ENCODE peak calls at places on chromosomes 6 and 20, in nine cellular contexts. P, B, L, K, U, S, G, J and Z are unnamed samples.

GRCh38 chr20:39378781-39379180 is 416.6 kb downstream of the DHX35 start:
- DNase-seq in P (no peak), B (no peak), L (no peak), K (no peak), U (no peak), S (no peak), G (no peak), J (no peak), Z (no peak)

GRCh38 chr20:7497985-7498384 is 442.3 kb downstream of the HAO1 start:
- DNase-seq in P (no peak), B (no peak), L (no peak), K (no peak), U (no peak), S (no peak), G (no peak), J (no peak), Z (no peak)

GRCh38 chr6:166017032-166017635 is 150.5 kb downstream of the TBXT start:
- DNase-seq in P (no peak), B (no peak), L (no peak), K (no peak), U (no peak), S (no peak), G (no peak), J (no peak), Z (no peak)

GRCh38 chr6:101909376-101909775 is 515.9 kb downstream of the GRIK2 start:
- DNase-seq in P (no peak), B (no peak), L (no peak), K (no peak), U (no peak), S (no peak), G (no peak), J (no peak), Z (no peak)

GRCh38 chr6:1895721-1896120 is 286.0 kb downstream of the FOXC1 start:
- DNase-seq in P (no peak), B (no peak), L (no peak), K (no peak), U (no peak), S (no peak), G (no peak), J (no peak), Z (no peak)

GRCh38 chr6:31498748-31499147 is 803 bp downstream of the MICB start:
- DNase-seq in P (no peak), B (no peak), L (no peak), K (peak; percentile 24), U (no peak), S (no peak), G (no peak), J (peak; percentile 79), Z (no peak)

GRCh38 chr6:157811476-157812173 is 11.4 kb upstream of the SNX9 start:
- DNase-seq in P (no peak), B (no peak), L (no peak), K (no peak), U (no peak), S (no peak), G (no peak), J (no peak), Z (no peak)

GRCh38 chr20:34112600-34113061 is 588 bp upstream of the EIF2S2 start:
- DNase-seq in P (peak; percentile 60), B (peak; percentile 32), L (peak; percentile 36), K (peak; percentile 31), U (peak; percentile 71), S (peak; percentile 48), G (no peak), J (peak; percentile 79), Z (peak; percentile 71)

GRCh38 chr6:109239918-109240321 is 142.3 kb downstream of the CD164 start:
- DNase-seq in P (no peak), B (no peak), L (no peak), K (no peak), U (no peak), S (peak; percentile 64), G (no peak), J (no peak), Z (no peak)

GRCh38 chr20:10579942-10580341 is 93.9 kb downstream of the JAG1 start:
- DNase-seq in P (no peak), B (no peak), L (no peak), K (no peak), U (no peak), S (no peak), G (no peak), J (no peak), Z (no peak)

GRCh38 chr6:162074641-162075040 is 652.9 kb downstream of the PRKN start:
- DNase-seq in P (no peak), B (no peak), L (no peak), K (no peak), U (no peak), S (no peak), G (no peak), J (no peak), Z (no peak)

GRCh38 chr6:143394351-143394750 is 56.1 kb downstream of the ADAT2 start:
- DNase-seq in P (no peak), B (no peak), L (no peak), K (no peak), U (no peak), S (no peak), G (no peak), J (no peak), Z (no peak)

GRCh38 chr20:51386586-51386985 is 155.9 kb downstream of the NFATC2 start:
- DNase-seq in P (no peak), B (no peak), L (no peak), K (no peak), U (peak; percentile 40), S (no peak), G (no peak), J (peak; percentile 45), Z (peak; percentile 22)

GRCh38 chr6:31055401-31055800 is 45.1 kb downstream of the MUC22 start:
- DNase-seq in P (no peak), B (no peak), L (no peak), K (no peak), U (no peak), S (no peak), G (no peak), J (no peak), Z (no peak)

GRCh38 chr6:26204332-26205160 is 117.3 kb downstream of the HFE start:
- DNase-seq in P (peak; percentile 83), B (peak; percentile 91), L (peak; percentile 95), K (peak; percentile 95), U (peak; percentile 91), S (peak; percentile 98), G (peak; percentile 97), J (peak; percentile 95), Z (peak; percentile 99)

GRCh38 chr6:26202811-26203583 is 115.8 kb downstream of the HFE start:
- DNase-seq in P (no peak), B (no peak), L (no peak), K (no peak), U (no peak), S (no peak), G (no peak), J (no peak), Z (no peak)

GRCh38 chr6:26207248-26207801 is 120.1 kb downstream of the HFE start:
- DNase-seq in P (peak; percentile 30), B (no peak), L (no peak), K (no peak), U (no peak), S (no peak), G (no peak), J (no peak), Z (no peak)

GRCh38 chr6:26205625-26206574 is 118.7 kb downstream of the HFE start:
- DNase-seq in P (peak; percentile 25), B (no peak), L (peak; percentile 26), K (no peak), U (no peak), S (peak; percentile 51), G (no peak), J (no peak), Z (no peak)

DNA sequence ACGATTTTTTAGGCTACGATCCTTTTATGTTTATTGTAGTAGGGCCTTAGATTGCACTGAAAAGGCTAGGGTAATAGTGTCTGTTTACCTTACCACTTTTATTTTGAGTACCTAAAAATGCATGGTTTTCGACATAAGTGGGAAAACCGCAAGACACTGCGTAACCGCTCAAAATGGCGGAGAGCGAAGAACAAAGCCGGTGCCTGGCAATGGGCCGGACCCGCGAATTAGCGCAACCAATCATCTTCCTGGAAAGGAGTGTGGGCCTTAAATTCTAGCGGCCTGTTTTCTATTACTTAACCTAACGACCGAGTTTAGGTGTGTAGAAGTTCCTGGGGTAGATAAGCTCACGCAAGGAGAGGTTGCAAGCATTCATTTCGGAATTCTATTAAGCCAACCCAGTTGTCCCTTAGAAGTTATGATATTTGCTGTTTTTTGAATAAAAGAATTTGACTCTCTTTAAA is 118.0 kb downstream of the HFE start:
- DNase-seq in P (peak; percentile 49), B (peak; percentile 77), L (peak; percentile 89), K (peak; percentile 84), U (peak; percentile 87), S (peak; percentile 84), G (peak; percentile 83), J (peak; percentile 94), Z (peak; percentile 95)
- TF ChIP-seq POLR2AphosphoS5 in P (peak; percentile 63), B (peak; percentile 46), L (peak; percentile 77), K (peak; percentile 36), U (no peak), S (no peak), G (peak; percentile 51), J (no peak), Z (peak; percentile 77)

DNA sequence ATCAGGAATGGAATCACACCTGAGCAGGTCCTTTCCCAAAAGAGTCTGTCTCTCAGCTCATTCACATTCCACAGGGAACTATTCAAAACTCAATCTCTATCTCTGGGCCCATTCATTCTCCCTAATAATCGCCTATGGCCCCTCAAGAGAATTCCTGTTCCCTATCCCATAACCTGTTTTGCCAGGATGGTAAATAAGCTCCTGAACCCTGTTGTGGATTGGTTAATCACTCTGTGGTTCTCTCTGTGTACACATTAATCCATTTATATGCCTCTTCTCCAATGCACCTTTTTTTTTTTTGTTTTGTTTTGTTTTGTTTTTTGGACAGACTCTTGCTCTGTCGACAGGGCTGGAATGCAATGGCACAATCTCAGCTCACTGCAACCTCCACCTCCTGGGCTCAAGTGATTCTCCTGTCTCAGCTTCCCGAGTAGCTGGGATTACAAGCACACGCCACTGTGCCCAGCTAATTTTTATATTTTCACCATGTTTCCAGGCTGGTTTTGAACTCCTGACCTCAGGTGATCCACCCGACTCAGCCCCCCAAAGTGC is 17.2 kb upstream of the KIFC1 start:
- DNase-seq in P (no peak), B (no peak), L (no peak), K (no peak), U (no peak), S (no peak), G (no peak), J (no peak), Z (no peak)
- TF ChIP-seq POLR2AphosphoS5 in P (no peak), B (no peak), L (no peak), K (no peak), U (no peak), S (no peak), G (no peak), J (no peak), Z (no peak)

DNA sequence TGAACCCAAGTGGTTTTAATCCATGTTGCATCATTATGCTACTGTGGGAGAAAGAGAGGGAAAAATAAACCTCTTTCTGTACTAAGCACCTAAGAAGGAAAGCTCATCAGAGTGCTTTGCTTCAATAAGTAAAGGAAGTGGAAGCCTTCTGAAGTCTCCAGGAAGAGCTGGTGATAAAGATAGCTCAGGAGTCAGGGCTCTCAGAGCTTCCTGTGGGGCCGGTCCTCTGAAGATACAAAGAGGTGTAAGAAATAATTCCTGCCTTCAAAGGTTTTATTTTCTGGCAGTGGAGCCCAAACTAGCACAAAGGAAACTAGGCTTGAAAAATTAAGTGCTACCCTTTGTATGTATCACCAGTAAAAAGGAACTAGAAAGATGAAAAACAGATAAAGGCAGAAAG is 204.2 kb upstream of the SASH1 start:
- DNase-seq in P (no peak), B (no peak), L (no peak), K (no peak), U (no peak), S (no peak), G (no peak), J (no peak), Z (no peak)
- TF ChIP-seq POLR2AphosphoS5 in P (no peak), B (no peak), L (no peak), K (no peak), U (no peak), S (no peak), G (no peak), J (no peak), Z (no peak)

GRCh38 chr6:16212276-16212675 is 26.1 kb upstream of the GMPR start:
- DNase-seq in P (no peak), B (no peak), L (no peak), K (no peak), U (no peak), S (no peak), G (no peak), J (no peak), Z (no peak)
- TF ChIP-seq POLR2AphosphoS5 in P (no peak), B (no peak), L (no peak), K (no peak), U (no peak), S (no peak), G (no peak), J (no peak), Z (no peak)